ENCODE peak calls at places on chromosomes 3 and 15, in eight cellular contexts. D, Q, Y, S, H, Z, L and U are unnamed samples.

GRCh38 chr3:48427630-48427962 is 2.3 kb downstream of the PLXNB1 start:
- DNase-seq in D (no peak), Q (no peak), Y (no peak), S (no peak), H (no peak), Z (no peak), L (peak), U (no peak)

GRCh38 chr3:39106281-39107055 is 959 bp downstream of the GORASP1 start:
- DNase-seq in D (no peak), Q (peak), Y (peak), S (peak), H (peak), Z (no peak), L (peak), U (peak)

GRCh38 chr3:184417619-184418327 is 37.9 kb downstream of the CHRD start:
- DNase-seq in D (no peak), Q (peak), Y (peak), S (peak), H (peak), Z (peak), L (no peak), U (peak)

GRCh38 chr3:161560006-161560637 is 63.5 kb downstream of the OTOL1 start:
- DNase-seq in D (peak), Q (peak), Y (peak), S (peak), H (peak), Z (peak), L (peak), U (peak)

GRCh38 chr3:120614765-120615164 is 18.6 kb downstream of the NDUFB4 start:
- DNase-seq in D (no peak), Q (no peak), Y (no peak), S (no peak), H (no peak), Z (no peak), L (no peak), U (no peak)

GRCh38 chr15:49282366-49282765 is 112.3 kb downstream of the GALK2 start:
- DNase-seq in D (no peak), Q (peak), Y (no peak), S (peak), H (peak), Z (no peak), L (peak), U (no peak)

GRCh38 chr3:171827836-171828458 is 15.2 kb upstream of the TMEM212 start:
- DNase-seq in D (no peak), Q (no peak), Y (no peak), S (no peak), H (no peak), Z (no peak), L (no peak), U (no peak)

GRCh38 chr3:17972889-17973558 is 230.6 kb upstream of the TBC1D5 start:
- DNase-seq in D (no peak), Q (no peak), Y (peak), S (no peak), H (no peak), Z (no peak), L (no peak), U (no peak)

GRCh38 chr3:183265713-183266417 is 12.8 kb downstream of the B3GNT5 start:
- DNase-seq in D (no peak), Q (peak), Y (peak), S (peak), H (peak), Z (no peak), L (no peak), U (peak)

GRCh38 chr15:66617137-66618090 is 51.6 kb upstream of the LCTL start:
- DNase-seq in D (peak), Q (peak), Y (peak), S (peak), H (peak), Z (peak), L (peak), U (peak)

GRCh38 chr15:50778089-50778488 is 12.6 kb upstream of the SPPL2A start:
- DNase-seq in D (no peak), Q (no peak), Y (no peak), S (no peak), H (no peak), Z (no peak), L (no peak), U (no peak)

GRCh38 chr3:160162440-160162839 is 62.8 kb upstream of the C3orf80 start:
- DNase-seq in D (no peak), Q (no peak), Y (no peak), S (no peak), H (no peak), Z (no peak), L (no peak), U (no peak)

GRCh38 chr3:63349583-63350177 is 71.6 kb downstream of the SYNPR start:
- DNase-seq in D (no peak), Q (peak), Y (peak), S (peak), H (peak), Z (peak), L (peak), U (peak)

GRCh38 chr3:185729335-185729715 is 95.5 kb downstream of the IGF2BP2 start:
- DNase-seq in D (no peak), Q (peak), Y (no peak), S (peak), H (peak), Z (no peak), L (peak), U (peak)

GRCh38 chr3:53804697-53805462 is 41.3 kb downstream of the CHDH start:
- DNase-seq in D (no peak), Q (peak), Y (peak), S (peak), H (peak), Z (no peak), L (peak), U (peak)

GRCh38 chr3:22960326-22960984 is 242.7 kb upstream of the UBE2E2 start:
- DNase-seq in D (no peak), Q (peak), Y (peak), S (peak), H (peak), Z (peak), L (no peak), U (peak)

DNA sequence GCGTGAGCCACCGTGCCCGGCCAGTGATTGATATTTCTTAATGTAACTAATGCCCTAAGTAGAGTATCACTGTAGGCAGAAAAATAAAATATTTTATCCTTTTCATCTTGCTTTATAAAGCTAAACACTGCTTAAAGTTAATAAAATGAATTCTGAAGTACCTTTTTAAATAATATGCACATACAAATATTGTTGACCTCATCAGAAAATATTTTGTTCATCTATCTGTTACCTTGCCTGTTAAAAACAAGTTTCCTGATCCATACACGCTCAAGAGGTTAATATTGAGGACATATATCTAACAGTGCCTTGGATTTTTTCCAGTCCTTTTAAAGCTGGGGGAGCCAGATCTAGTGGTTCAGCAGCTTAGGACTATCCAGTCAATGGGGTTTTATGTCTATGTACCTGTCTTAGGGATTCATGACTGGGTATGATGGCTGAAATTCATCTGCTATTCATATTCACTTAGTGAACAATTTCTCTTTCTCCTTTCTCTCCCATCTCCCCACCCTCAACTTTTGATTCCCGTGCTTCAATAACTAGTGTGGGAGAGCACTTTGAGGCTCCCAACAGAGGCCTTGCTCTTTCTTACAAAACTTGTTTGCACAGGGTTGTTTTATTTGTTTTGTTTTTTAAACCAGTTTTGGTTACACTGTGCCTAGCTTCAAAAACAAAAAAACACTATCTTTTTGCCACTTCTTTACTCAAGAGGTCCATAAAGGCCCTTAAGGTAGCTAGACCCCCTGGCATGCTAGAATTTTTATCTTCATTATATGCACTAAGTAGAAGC is 7.0 kb downstream of the SLC25A36 start:
- DNase-seq in D (no peak), Q (no peak), Y (no peak), S (no peak), H (no peak), Z (no peak), L (no peak), U (no peak)
- H3K4me3 ChIP-seq in D (no peak), Q (no peak), Y (no peak), S (no peak), H (no peak), Z (no peak), L (no peak), U (no peak)

GRCh38 chr3:187368765-187369450 is 723 bp downstream of the RTP4 start:
- DNase-seq in D (no peak), Q (no peak), Y (no peak), S (no peak), H (peak), Z (no peak), L (peak), U (peak)
- H3K4me3 ChIP-seq in D (peak), Q (no peak), Y (no peak), S (no peak), H (peak), Z (no peak), L (peak), U (no peak)

GRCh38 chr3:46702246-46703012 is 1.2 kb downstream of the TMIE start:
- DNase-seq in D (no peak), Q (no peak), Y (no peak), S (no peak), H (no peak), Z (no peak), L (peak), U (no peak)
- H3K4me3 ChIP-seq in D (no peak), Q (no peak), Y (no peak), S (no peak), H (no peak), Z (no peak), L (no peak), U (no peak)

GRCh38 chr15:82995938-82996337 is 9.9 kb downstream of the RAMAC start:
- DNase-seq in D (no peak), Q (no peak), Y (no peak), S (no peak), H (peak), Z (no peak), L (peak), U (peak)

GRCh38 chr15:82995076-82995475 is 9.1 kb downstream of the RAMAC start:
- DNase-seq in D (no peak), Q (no peak), Y (no peak), S (no peak), H (no peak), Z (no peak), L (no peak), U (no peak)

GRCh38 chr15:82999426-82999825 is 12.0 kb downstream of the C15orf40 start:
- DNase-seq in D (no peak), Q (no peak), Y (no peak), S (no peak), H (peak), Z (no peak), L (peak), U (no peak)

DNA sequence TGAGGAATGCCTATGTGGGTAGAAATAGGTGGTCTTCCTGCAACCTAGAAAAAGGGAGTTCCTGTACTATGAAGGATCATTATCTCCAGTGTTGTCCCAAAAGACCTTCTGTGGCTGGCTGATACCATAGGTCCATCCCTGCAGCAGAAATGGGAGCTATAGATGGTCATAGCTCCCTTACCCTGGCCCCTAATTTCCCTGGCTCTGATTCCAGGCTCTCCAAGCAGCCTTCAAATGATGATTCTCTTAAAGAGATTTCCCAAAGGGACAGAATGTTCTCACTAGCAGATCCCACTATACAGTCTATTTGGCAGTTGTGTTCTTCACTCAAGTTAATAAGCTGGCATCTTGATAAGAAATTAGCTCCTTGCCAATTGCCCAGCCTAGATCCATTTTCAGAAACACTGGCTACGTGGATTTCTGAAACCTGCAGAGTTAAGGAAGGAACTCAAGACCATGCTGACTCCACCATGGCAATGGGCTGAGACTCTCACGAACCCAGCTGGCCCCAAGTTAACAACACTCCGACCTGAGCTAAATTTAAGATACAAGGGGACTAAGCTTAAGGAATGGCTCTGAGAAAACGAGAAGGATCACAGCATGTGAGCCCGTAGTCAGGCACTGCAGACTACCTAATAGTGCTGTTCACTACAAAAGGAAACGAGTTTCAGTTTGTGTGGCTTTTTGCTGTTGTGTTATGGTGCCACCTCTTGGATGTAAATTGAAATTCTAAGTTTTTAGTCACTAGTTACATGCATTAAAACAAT is 11.4 kb downstream of the C15orf40 start:
- DNase-seq in D (no peak), Q (peak), Y (peak), S (peak), H (peak), Z (peak), L (peak), U (peak)
- H3K4me3 ChIP-seq in D (peak), Q (peak), Y (no peak), S (peak), H (peak), Z (no peak), L (peak), U (no peak)

GRCh38 chr3:134905647-134905935 is 110.5 kb downstream of the EPHB1 start:
- DNase-seq in D (no peak), Q (no peak), Y (no peak), S (no peak), H (no peak), Z (no peak), L (no peak), U (no peak)

GRCh38 chr3:134903840-134904239 is 108.8 kb downstream of the EPHB1 start:
- DNase-seq in D (no peak), Q (no peak), Y (no peak), S (no peak), H (no peak), Z (no peak), L (no peak), U (no peak)

GRCh38 chr3:134901461-134901860 is 106.4 kb downstream of the EPHB1 start:
- DNase-seq in D (no peak), Q (no peak), Y (no peak), S (no peak), H (no peak), Z (no peak), L (no peak), U (no peak)

GRCh38 chr3:134904796-134905646 is 110.0 kb downstream of the EPHB1 start:
- DNase-seq in D (no peak), Q (no peak), Y (no peak), S (no peak), H (no peak), Z (no peak), L (no peak), U (no peak)

DNA sequence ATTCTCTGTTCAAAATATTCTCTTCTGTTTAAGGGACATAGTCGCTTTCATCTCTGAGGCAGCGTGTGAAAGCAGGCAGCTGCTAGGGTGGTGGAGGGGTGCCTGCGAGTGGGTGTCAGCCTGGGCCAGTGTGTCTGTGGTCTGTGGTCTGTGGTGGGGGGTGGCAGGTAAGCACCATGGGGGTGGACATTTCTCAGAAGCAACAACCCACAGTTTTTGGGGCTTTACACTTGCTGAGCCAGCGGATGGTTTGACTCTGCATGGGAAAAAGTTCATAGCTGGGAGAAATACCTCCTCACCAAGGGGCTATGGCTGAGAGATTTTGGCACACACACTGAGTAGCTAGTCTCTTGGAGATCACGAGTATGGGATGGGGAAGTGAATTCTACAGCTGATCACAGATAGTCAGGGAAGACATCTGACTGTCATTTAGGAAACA is 109.3 kb downstream of the EPHB1 start:
- DNase-seq in D (no peak), Q (no peak), Y (no peak), S (no peak), H (no peak), Z (no peak), L (no peak), U (no peak)
- H3K4me3 ChIP-seq in D (no peak), Q (no peak), Y (no peak), S (no peak), H (no peak), Z (no peak), L (no peak), U (no peak)

DNA sequence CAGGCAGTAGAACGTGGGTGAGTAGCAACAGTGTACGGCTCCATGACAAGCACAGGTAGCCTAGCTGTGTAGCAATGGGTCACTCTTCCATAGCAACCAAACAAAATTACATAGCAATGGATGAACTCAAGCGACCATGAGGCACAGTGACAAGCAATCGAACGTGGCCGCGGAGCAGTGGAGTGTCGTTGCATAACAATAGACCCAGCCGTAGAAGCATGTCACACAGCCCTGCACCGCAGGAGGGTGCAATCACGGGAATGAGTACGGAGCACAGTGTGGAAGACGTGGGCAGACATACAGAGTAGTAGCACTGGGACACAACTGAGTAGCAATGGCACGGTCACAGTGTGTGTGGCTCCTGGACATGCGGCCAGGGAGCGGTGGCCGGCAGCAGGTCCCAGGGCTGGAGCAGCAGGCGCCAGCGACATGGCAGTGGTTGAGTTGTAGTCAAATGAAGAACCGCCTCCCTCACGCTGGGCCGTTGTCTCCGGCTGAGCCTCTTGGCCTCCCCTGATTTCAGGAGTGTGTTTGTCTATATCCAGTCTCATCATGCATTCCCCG is 64.0 kb downstream of the CCDC33 start:
- DNase-seq in D (no peak), Q (no peak), Y (no peak), S (no peak), H (no peak), Z (no peak), L (no peak), U (no peak)
- H3K4me3 ChIP-seq in D (no peak), Q (no peak), Y (no peak), S (no peak), H (no peak), Z (no peak), L (no peak), U (no peak)

DNA sequence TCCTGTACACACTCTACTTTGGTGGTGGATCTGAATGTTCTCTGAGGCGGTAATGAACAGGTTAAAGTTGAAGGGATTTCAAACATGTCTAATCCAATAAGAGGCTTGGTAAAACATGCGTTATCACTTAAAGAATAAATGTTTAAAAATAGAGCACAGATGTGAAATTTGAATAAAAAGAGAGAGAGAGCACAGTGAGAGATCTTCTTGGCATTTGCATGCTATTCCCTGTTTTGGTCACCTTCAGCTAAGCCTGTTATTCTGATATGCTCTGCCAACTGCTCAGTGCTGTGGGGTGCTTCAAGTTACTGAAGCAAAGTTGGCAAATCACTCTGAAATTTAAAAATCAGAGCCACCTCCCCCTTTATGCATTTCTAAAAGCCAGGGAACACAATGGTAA is 237.7 kb upstream of the WNT5A start:
- DNase-seq in D (no peak), Q (no peak), Y (no peak), S (no peak), H (no peak), Z (no peak), L (no peak), U (no peak)
- H3K4me3 ChIP-seq in D (no peak), Q (no peak), Y (no peak), S (no peak), H (no peak), Z (no peak), L (no peak), U (no peak)

GRCh38 chr3:58573638-58574037 is 3.6 kb downstream of the FAM107A start:
- DNase-seq in D (no peak), Q (peak), Y (peak), S (no peak), H (peak), Z (no peak), L (no peak), U (no peak)
- H3K4me3 ChIP-seq in D (peak), Q (no peak), Y (no peak), S (no peak), H (no peak), Z (no peak), L (no peak), U (no peak)